ENCODE peak calls at places on chromosomes 1 and 21, in five cellular contexts. H, Y, E, K and O are unnamed samples. For H3K4me1, the result is how much of the 10 kb centered on the place peaks cover.

GRCh38 chr1:96464159-96464558 is 257.4 kb upstream of the PTBP2 start:
- DNase-seq in H (no peak), Y (no peak), E (no peak), K (no peak), O (no peak)

GRCh38 chr1:15825800-15826199 is 18.4 kb upstream of the UQCRHL start:
- DNase-seq in H (no peak), Y (no peak), E (no peak), K (no peak), O (no peak)

GRCh38 chr1:41658444-41659158 is 174.1 kb upstream of the EDN2 start:
- DNase-seq in H (no peak), Y (no peak), E (no peak), K (peak), O (no peak)

GRCh38 chr1:65832296-65832695 is 39.6 kb downstream of the PDE4B start:
- DNase-seq in H (no peak), Y (no peak), E (no peak), K (no peak), O (no peak)

GRCh38 chr1:219312967-219313366 is 139.3 kb downstream of the LYPLAL1 start:
- DNase-seq in H (no peak), Y (no peak), E (no peak), K (no peak), O (no peak)

GRCh38 chr1:23249785-23250184 is 32.5 kb upstream of the HTR1D start:
- DNase-seq in H (no peak), Y (no peak), E (no peak), K (no peak), O (no peak)

GRCh38 chr1:240234477-240235225 is 143.0 kb downstream of the FMN2 start:
- DNase-seq in H (no peak), Y (no peak), E (no peak), K (no peak), O (no peak)

GRCh38 chr21:28436286-28436932 is 556.3 kb downstream of the LTN1 start:
- DNase-seq in H (no peak), Y (peak), E (no peak), K (no peak), O (no peak)

GRCh38 chr1:147338571-147338970 is 96.1 kb downstream of the CHD1L start:
- DNase-seq in H (no peak), Y (no peak), E (no peak), K (no peak), O (no peak)

GRCh38 chr1:147336290-147336689 is 93.8 kb downstream of the CHD1L start:
- DNase-seq in H (no peak), Y (no peak), E (no peak), K (no peak), O (no peak)

GRCh38 chr1:147337040-147337439 is 94.6 kb downstream of the CHD1L start:
- DNase-seq in H (no peak), Y (no peak), E (no peak), K (peak), O (no peak)

GRCh38 chr1:147334292-147334691 is 91.8 kb downstream of the CHD1L start:
- DNase-seq in H (no peak), Y (no peak), E (no peak), K (no peak), O (no peak)
- H3K4me1 ChIP-seq in H (under half), Y (under half), E (under half), K (under half), O (under half)

GRCh38 chr1:167229719-167230385 is 9.2 kb downstream of the POU2F1 start:
- DNase-seq in H (no peak), Y (no peak), E (no peak), K (no peak), O (no peak)
- H3K4me1 ChIP-seq in H (under half), Y (under half), E (under half), K (under half), O (under half)

DNA sequence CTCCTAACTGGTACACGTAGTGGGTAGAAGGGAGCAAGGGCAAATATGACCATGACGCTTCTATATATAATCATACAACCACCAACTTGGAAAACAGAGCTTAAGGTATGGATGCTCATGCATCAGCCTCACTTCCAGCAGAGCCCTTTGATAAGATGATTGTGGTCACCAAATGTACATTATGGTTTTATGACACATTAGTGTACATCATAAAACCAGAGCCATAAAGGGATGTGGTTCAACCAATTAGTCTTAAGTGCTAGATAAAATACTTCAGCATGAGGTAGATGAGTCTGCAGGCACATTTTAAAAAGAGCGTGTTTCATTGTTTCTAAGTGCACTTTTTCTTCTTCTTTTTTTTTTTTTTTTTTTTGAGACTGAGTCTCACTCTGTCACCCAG is 43.7 kb downstream of the NIBAN1 start:
- DNase-seq in H (no peak), Y (peak), E (no peak), K (no peak), O (no peak)
- H3K4me1 ChIP-seq in H (under half), Y (under half), E (under half), K (under half), O (under half)

GRCh38 chr1:160135051-160135592 is 16.3 kb upstream of the ATP1A4 start:
- DNase-seq in H (no peak), Y (no peak), E (no peak), K (no peak), O (no peak)
- H3K4me1 ChIP-seq in H (half or more), Y (under half), E (under half), K (under half), O (under half)

GRCh38 chr1:234730110-234730509 is 120.1 kb upstream of the IRF2BP2 start:
- DNase-seq in H (no peak), Y (no peak), E (no peak), K (peak), O (no peak)
- H3K4me1 ChIP-seq in H (under half), Y (under half), E (under half), K (under half), O (under half)